ENCODE peak calls at places on chromosomes 3 and 15, in five cellular contexts. P, D, E, Z and L are unnamed samples. For H3K36me3, the result is how much of the 10 kb centered on the place peaks cover.

GRCh38 chr3:98977520-98977919 is 76.0 kb upstream of the DCBLD2 start:
- DNase-seq in P (no peak), D (peak), E (no peak), Z (peak), L (peak)

GRCh38 chr3:35422826-35423601 is 216.3 kb upstream of the ARPP21 start:
- DNase-seq in P (no peak), D (peak), E (no peak), Z (peak), L (no peak)

GRCh38 chr15:67080900-67081431 is 15.6 kb downstream of the SMAD3 start:
- DNase-seq in P (no peak), D (peak), E (peak), Z (peak), L (peak)

GRCh38 chr3:39407773-39408492 is 1.4 kb downstream of the RPSA start:
- DNase-seq in P (no peak), D (no peak), E (no peak), Z (peak), L (no peak)

GRCh38 chr15:84398763-84399701 is 163.5 kb downstream of the GOLGA6L4 start:
- DNase-seq in P (peak), D (no peak), E (no peak), Z (no peak), L (no peak)

GRCh38 chr15:63401078-63401477 is 19.4 kb upstream of the CA12 start:
- DNase-seq in P (no peak), D (no peak), E (no peak), Z (peak), L (no peak)

GRCh38 chr3:54071596-54071995 is 50.8 kb upstream of the CACNA2D3 start:
- DNase-seq in P (no peak), D (no peak), E (no peak), Z (no peak), L (no peak)

GRCh38 chr3:129228891-129229585 is 20.4 kb upstream of the COPG1 start:
- DNase-seq in P (no peak), D (peak), E (no peak), Z (peak), L (no peak)

GRCh38 chr15:44790215-44790614 is 53.9 kb downstream of the TRIM69 start:
- DNase-seq in P (no peak), D (no peak), E (no peak), Z (no peak), L (no peak)

GRCh38 chr15:71110800-71111565 is 4.3 kb upstream of the THSD4 start:
- DNase-seq in P (no peak), D (no peak), E (no peak), Z (peak), L (no peak)

GRCh38 chr3:1092771-1093170 is at the start of gene CNTN6:
- DNase-seq in P (no peak), D (peak), E (no peak), Z (no peak), L (peak)

GRCh38 chr15:78170848-78171773 is 21.9 kb downstream of the IDH3A start:
- DNase-seq in P (no peak), D (no peak), E (peak), Z (no peak), L (no peak)

GRCh38 chr3:191094057-191094456 is 105.0 kb upstream of the OSTN start:
- DNase-seq in P (no peak), D (peak), E (no peak), Z (peak), L (no peak)

GRCh38 chr15:27989838-27990237 is 109.3 kb downstream of the OCA2 start:
- DNase-seq in P (peak), D (no peak), E (no peak), Z (no peak), L (no peak)

GRCh38 chr15:66614456-66615174 is 48.8 kb upstream of the LCTL start:
- DNase-seq in P (no peak), D (no peak), E (no peak), Z (no peak), L (no peak)

GRCh38 chr3:170470063-170471006 is 51.7 kb downstream of the CLDN11 start:
- DNase-seq in P (no peak), D (no peak), E (no peak), Z (peak), L (no peak)

GRCh38 chr15:92323480-92323879 is 70.2 kb upstream of the ST8SIA2 start:
- DNase-seq in P (no peak), D (no peak), E (no peak), Z (no peak), L (no peak)

GRCh38 chr15:33045066-33045810 is 149.3 kb downstream of the FMN1 start:
- DNase-seq in P (no peak), D (no peak), E (no peak), Z (peak), L (no peak)

GRCh38 chr15:99435761-99436346 is 129.9 kb upstream of the MEF2A start:
- DNase-seq in P (no peak), D (no peak), E (no peak), Z (no peak), L (no peak)

GRCh38 chr3:97863025-97863424 is 41.2 kb downstream of the CRYBG3 start:
- DNase-seq in P (no peak), D (no peak), E (no peak), Z (peak), L (no peak)

DNA sequence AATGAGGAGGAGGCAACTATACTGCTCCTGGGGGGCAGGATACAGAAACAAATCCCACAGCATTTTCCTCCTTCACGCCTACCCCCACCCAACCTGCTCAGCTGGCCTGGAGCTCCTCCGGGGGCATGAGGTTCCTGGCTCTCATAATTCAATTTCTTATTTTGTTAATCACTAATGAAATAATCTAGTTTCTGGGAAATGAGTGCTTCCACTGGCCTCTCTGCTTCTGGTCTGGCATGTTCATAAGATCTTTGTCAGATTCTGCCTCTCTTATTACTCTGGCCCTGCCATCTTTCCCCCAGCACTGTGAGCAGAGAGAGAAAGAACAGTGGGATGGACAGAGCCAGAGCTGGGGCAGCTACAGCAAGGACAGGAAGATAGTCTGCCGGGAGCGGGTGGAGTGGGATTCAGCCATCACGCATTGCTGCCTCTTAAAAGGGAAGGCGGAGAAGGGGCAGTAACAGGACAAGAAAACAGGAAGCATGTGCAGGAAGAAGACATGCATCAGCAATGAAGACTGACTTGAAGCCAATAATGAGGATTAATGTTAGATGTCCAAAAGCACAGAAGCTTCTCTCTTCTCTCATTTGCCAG is 13.6 kb downstream of the RPAP1 start:
- DNase-seq in P (no peak), D (no peak), E (no peak), Z (no peak), L (no peak)
- H3K36me3 ChIP-seq in P (half or more), D (half or more), E (half or more), Z (half or more), L (under half)

GRCh38 chr3:157148123-157148889 is 11.6 kb downstream of the CCNL1 start:
- DNase-seq in P (no peak), D (no peak), E (no peak), Z (peak), L (no peak)

GRCh38 chr3:157147099-157147803 is 12.7 kb downstream of the CCNL1 start:
- DNase-seq in P (no peak), D (no peak), E (no peak), Z (peak), L (no peak)

GRCh38 chr3:157142315-157142714 is 17.6 kb downstream of the CCNL1 start:
- DNase-seq in P (no peak), D (no peak), E (no peak), Z (no peak), L (no peak)

GRCh38 chr3:157146664-157147082 is 13.3 kb downstream of the CCNL1 start:
- DNase-seq in P (no peak), D (no peak), E (no peak), Z (peak), L (no peak)

GRCh38 chr3:157145566-157145965 is 14.4 kb downstream of the CCNL1 start:
- DNase-seq in P (no peak), D (no peak), E (no peak), Z (peak), L (no peak)
- H3K36me3 ChIP-seq in P (half or more), D (half or more), E (half or more), Z (half or more), L (under half)

GRCh38 chr3:26630669-26631384 is 8.3 kb downstream of the LRRC3B start:
- DNase-seq in P (no peak), D (no peak), E (no peak), Z (no peak), L (no peak)
- H3K36me3 ChIP-seq in P (under half), D (under half), E (under half), Z (under half), L (under half)

DNA sequence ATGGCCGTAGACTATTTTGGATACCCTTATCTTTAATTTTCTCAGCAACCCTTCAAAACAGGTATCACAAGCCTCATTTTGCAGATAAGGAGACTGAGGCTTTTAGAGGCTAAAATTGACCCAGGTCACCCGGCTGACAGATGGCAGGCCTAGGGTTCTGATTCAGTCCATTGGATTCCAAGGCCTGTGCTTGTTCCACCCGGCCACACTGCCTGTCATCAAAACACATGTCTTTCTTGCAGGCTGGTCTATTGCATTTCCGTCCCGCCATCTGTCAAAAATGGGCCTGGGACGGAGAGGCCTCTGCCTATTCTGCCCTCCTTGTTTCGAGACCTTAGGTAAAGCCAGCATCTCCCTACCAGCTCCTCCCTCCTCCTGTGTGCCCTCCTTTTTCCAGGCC is 8.1 kb downstream of the INAFM2 start:
- DNase-seq in P (no peak), D (no peak), E (no peak), Z (no peak), L (no peak)
- H3K36me3 ChIP-seq in P (under half), D (under half), E (under half), Z (under half), L (under half)

DNA sequence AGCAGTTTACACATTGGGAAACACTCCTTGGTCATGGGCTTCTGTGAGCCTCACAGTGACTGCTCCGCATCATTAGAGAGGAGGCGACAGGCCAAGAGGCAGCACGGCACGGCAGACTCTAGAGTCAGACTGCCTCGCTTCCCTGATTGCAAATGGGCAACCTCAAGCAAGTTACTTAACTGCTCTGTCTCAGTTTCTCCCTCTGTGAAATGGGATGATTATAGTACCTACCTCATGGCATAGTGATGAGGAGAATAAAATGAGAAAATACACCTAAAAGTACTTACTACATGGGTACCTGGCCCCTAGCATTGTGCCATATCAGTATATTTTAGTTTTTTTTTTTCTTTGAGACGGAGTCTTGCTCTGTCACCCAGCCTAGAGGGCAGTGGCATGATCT is 4.0 kb upstream of the RCCD1 start:
- DNase-seq in P (no peak), D (no peak), E (no peak), Z (no peak), L (no peak)
- H3K36me3 ChIP-seq in P (half or more), D (half or more), E (under half), Z (half or more), L (under half)

GRCh38 chr3:164179110-164179774 is 899.1 kb downstream of the SI start:
- DNase-seq in P (no peak), D (no peak), E (no peak), Z (no peak), L (no peak)

GRCh38 chr3:164174049-164174448 is 904.2 kb downstream of the SI start:
- DNase-seq in P (no peak), D (no peak), E (no peak), Z (no peak), L (no peak)
- H3K36me3 ChIP-seq in P (under half), D (under half), E (under half), Z (under half), L (under half)